ENCODE peak calls at places on chromosomes 5 and 9, in seven cellular contexts. L is GM23248; U is M059J; E is HFFc6; N is brain pericyte; G is CD4-positive, alpha-beta T cell; P is stimulated activated CD4-positive, alpha-beta T cell treated with anti-CD3 and anti-CD28 coated beads, Interleukin-12 subunit alpha, Interleukin-12 subunit beta, amount 100 ng/mL, for 4 hours. Z is an unnamed sample.
A peak's percentile ranks its signal among the peaks of the same experiment; 100 is the strongest.

GRCh38 chr5:5266296-5266695 is 126.2 kb downstream of the ADAMTS16 start:
- DNase-seq in L (no peak), U (no peak), E (no peak), N (no peak), G (no peak), P (no peak), Z (no peak)

GRCh38 chr5:126477281-126477680 is 54.1 kb downstream of the GRAMD2B start:
- DNase-seq in L (peak; percentile 63), U (no peak), E (no peak), N (no peak), G (no peak), P (no peak), Z (no peak)

GRCh38 chr5:7802855-7803254 is 48.1 kb downstream of the CFAP90 start:
- DNase-seq in L (peak; percentile 49), U (peak; percentile 16), E (no peak), N (no peak), G (no peak), P (no peak), Z (no peak)

GRCh38 chr5:140130949-140131733 is 5.4 kb downstream of the IGIP start:
- DNase-seq in L (no peak), U (peak; percentile 18), E (no peak), N (no peak), G (no peak), P (no peak), Z (no peak)

GRCh38 chr5:154575869-154576806 is 98.1 kb upstream of the HAND1 start:
- DNase-seq in L (no peak), U (no peak), E (no peak), N (no peak), G (no peak), P (no peak), Z (no peak)

GRCh38 chr5:176820937-176821336 is 10.6 kb downstream of the UNC5A start:
- DNase-seq in L (no peak), U (no peak), E (no peak), N (no peak), G (no peak), P (no peak), Z (no peak)

GRCh38 chr9:127991017-127991756 is 10.4 kb upstream of the EEIG1 start:
- DNase-seq in L (no peak), U (peak; percentile 52), E (no peak), N (no peak), G (no peak), P (no peak), Z (no peak)

GRCh38 chr5:157665467-157666085 is 5.8 kb upstream of the C5orf52 start:
- DNase-seq in L (peak; percentile 85), U (peak; percentile 86), E (peak; percentile 72), N (no peak), G (no peak), P (no peak), Z (no peak)

GRCh38 chr5:135951257-135951656 is 3.5 kb downstream of the LECT2 start:
- DNase-seq in L (no peak), U (no peak), E (no peak), N (no peak), G (no peak), P (no peak), Z (no peak)

GRCh38 chr9:136083558-136084190 is 11.4 kb downstream of the NACC2 start:
- DNase-seq in L (no peak), U (no peak), E (no peak), N (no peak), G (no peak), P (no peak), Z (no peak)

GRCh38 chr5:54426209-54426608 is 29.3 kb upstream of the HSPB3 start:
- DNase-seq in L (no peak), U (no peak), E (no peak), N (no peak), G (no peak), P (no peak), Z (no peak)

GRCh38 chr9:129069128-129069824 is 11.6 kb upstream of the DOLPP1 start:
- DNase-seq in L (no peak), U (no peak), E (no peak), N (no peak), G (peak; percentile 51), P (peak; percentile 45), Z (peak; percentile 48)

GRCh38 chr9:92762196-92762595 is 2.4 kb downstream of the BICD2 start:
- DNase-seq in L (peak; percentile 35), U (no peak), E (no peak), N (no peak), G (no peak), P (no peak), Z (no peak)

GRCh38 chr5:24401767-24402166 is 243.0 kb downstream of the CDH10 start:
- DNase-seq in L (peak; percentile 2), U (peak; percentile 50), E (no peak), N (no peak), G (no peak), P (no peak), Z (no peak)

GRCh38 chr5:142435410-142436115 is 110.7 kb upstream of the SPRY4 start:
- DNase-seq in L (no peak), U (no peak), E (no peak), N (no peak), G (no peak), P (no peak), Z (no peak)

Z was measured in T-helper 9 cell.